ENCODE peak calls at places on chromosome 19, in four cellular contexts. Y is SK-N-SH, L is IMR-90, T is endothelial cell of umbilical vein. A is an unnamed sample.

GRCh38 chr19:31264379-31264778 is 84.9 kb downstream of the TSHZ3 start:
- DNase-seq in Y (no peak), L (no peak), T (no peak), A (no peak)

GRCh38 chr19:32674153-32674958 is 624 bp downstream of the ANKRD27 start:
- DNase-seq in Y (peak; percentile 55), L (no peak), T (peak; percentile 6), A (peak; percentile 69)

GRCh38 chr19:56176881-56177280 is 1.1 kb downstream of the GALP start:
- DNase-seq in Y (no peak), L (no peak), T (no peak), A (no peak)

GRCh38 chr19:45922281-45922680 is 7.7 kb upstream of the NANOS2 start:
- DNase-seq in Y (no peak), L (no peak), T (no peak), A (peak; percentile 79)

GRCh38 chr19:12792853-12793289 is 1.6 kb downstream of the JUNB start:
- DNase-seq in Y (no peak), L (no peak), T (peak; percentile 28), A (no peak)

GRCh38 chr19:44747739-44748425 is 626 bp upstream of the BCL3 start:
- DNase-seq in Y (peak; percentile 63), L (peak; percentile 61), T (peak; percentile 76), A (peak; percentile 46)

GRCh38 chr19:30277941-30278881 is 94.0 kb upstream of the ZNF536 start:
- DNase-seq in Y (no peak), L (no peak), T (no peak), A (no peak)

GRCh38 chr19:41175825-41176734 is 16.9 kb upstream of the CYP2S1 start:
- DNase-seq in Y (no peak), L (peak; percentile 76), T (no peak), A (no peak)

GRCh38 chr19:34925278-34925855 is 1.3 kb upstream of the ZNF30 start:
- DNase-seq in Y (no peak), L (no peak), T (no peak), A (no peak)

GRCh38 chr19:51560339-51560738 is 10.7 kb upstream of the ZNF175 start:
- DNase-seq in Y (no peak), L (no peak), T (no peak), A (no peak)

GRCh38 chr19:13610042-13610691 is 103.9 kb upstream of the CACNA1A start:
- DNase-seq in Y (no peak), L (no peak), T (no peak), A (no peak)

GRCh38 chr19:27821418-27822018 is 1391.4 kb downstream of the UQCRFS1 start:
- DNase-seq in Y (no peak), L (no peak), T (no peak), A (no peak)

GRCh38 chr19:5098646-5099045 is 129.7 kb downstream of the KDM4B start:
- DNase-seq in Y (no peak), L (no peak), T (no peak), A (no peak)

GRCh38 chr19:29576761-29577661 is 29.1 kb upstream of the POP4 start:
- DNase-seq in Y (no peak), L (peak; percentile 47), T (no peak), A (no peak)

GRCh38 chr19:22628401-22628800 is 5.7 kb upstream of the ZNF492 start:
- DNase-seq in Y (no peak), L (no peak), T (no peak), A (no peak)

GRCh38 chr19:49954092-49954825 is 6.7 kb downstream of the SIGLEC11 start:
- DNase-seq in Y (no peak), L (peak; percentile 14), T (no peak), A (peak; percentile 81)

GRCh38 chr19:48458016-48458415 is 2.6 kb downstream of the KCNJ14 start:
- DNase-seq in Y (no peak), L (no peak), T (no peak), A (no peak)

GRCh38 chr19:14381689-14382474 is 638 bp downstream of the ADGRE5 start:
- DNase-seq in Y (no peak), L (peak; percentile 20), T (no peak), A (no peak)

GRCh38 chr19:46926201-46927071 is 65.6 kb downstream of the ARHGAP35 start:
- DNase-seq in Y (no peak), L (no peak), T (no peak), A (peak; percentile 60)

GRCh38 chr19:46736544-46737274 is 9.1 kb upstream of the FKRP start:
- DNase-seq in Y (no peak), L (no peak), T (no peak), A (no peak)

GRCh38 chr19:18153555-18154134 is 682 bp downstream of the PIK3R2 start:
- DNase-seq in Y (peak; percentile 59), L (no peak), T (no peak), A (peak; percentile 75)

GRCh38 chr19:38543807-38544568 is 73.8 kb downstream of the MAP4K1 start:
- DNase-seq in Y (peak; percentile 93), L (peak; percentile 86), T (peak; percentile 78), A (peak; percentile 73)

GRCh38 chr19:4066176-4066606 is 508 bp downstream of the ZBTB7A start:
- DNase-seq in Y (no peak), L (no peak), T (no peak), A (no peak)

GRCh38 chr19:38617764-38618589 is at the start of gene MAP4K1:
- DNase-seq in Y (no peak), L (no peak), T (no peak), A (peak; percentile 100)

GRCh38 chr19:3556423-3556977 is 886 bp downstream of the MFSD12 start:
- DNase-seq in Y (no peak), L (no peak), T (no peak), A (no peak)

GRCh38 chr19:13838943-13839192 is 38.1 kb upstream of the NANOS3 start:
- DNase-seq in Y (peak; percentile 84), L (no peak), T (no peak), A (no peak)

GRCh38 chr19:39845621-39846175 is 481 bp downstream of the FBL start:
- DNase-seq in Y (peak; percentile 73), L (no peak), T (no peak), A (peak; percentile 59)
- H2AFZ ChIP-seq in Y (peak overlapping the region; percentile 100), L (peak overlapping the region; percentile 90), T (peak overlapping the region; percentile 80), A (peak overlapping the region; percentile 31)

DNA sequence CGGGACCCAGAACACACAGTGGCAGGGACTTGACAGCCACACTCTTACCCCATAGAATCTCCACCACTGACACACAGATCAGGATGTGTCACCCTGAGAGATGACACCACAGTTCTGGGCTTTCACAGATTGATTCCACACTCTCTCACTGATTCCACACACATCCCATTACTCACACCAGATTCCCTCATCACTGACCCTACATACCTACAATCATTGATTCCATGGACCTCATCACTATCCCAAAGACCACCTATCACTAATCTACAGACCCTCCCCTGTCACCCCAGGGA is 57.6 kb upstream of the ZNF527 start:
- DNase-seq in Y (no peak), L (no peak), T (no peak), A (no peak)
- H2AFZ ChIP-seq in Y (no peak overlapping the region), L (peak overlapping the region; percentile 89), T (no peak overlapping the region), A (no peak overlapping the region)

DNA sequence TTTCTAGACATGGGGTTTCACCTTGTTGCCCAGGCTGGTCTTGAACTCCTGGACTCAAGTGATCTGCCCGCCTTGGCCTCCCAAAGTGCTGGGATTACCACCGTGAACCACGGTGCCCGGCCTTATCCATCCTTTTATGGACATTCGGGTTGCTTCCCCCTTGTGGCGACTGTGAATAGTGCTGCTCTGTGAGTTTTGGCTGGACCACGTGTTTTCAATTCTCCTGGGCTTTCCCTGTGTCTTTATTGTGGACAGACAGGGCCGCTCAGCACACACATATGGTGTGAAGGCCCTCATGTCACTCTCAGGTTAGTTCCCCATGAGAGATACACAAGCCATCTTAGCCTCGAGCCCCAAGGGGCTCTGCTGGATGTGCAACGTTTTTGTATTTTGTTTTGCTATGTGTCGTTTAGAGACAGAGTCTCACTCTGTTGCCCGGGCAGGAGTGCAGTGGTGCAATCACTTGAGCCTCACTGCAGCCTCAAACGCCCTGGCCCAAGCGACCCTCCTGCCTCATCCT is 40.5 kb downstream of the MAU2 start:
- DNase-seq in Y (peak; percentile 84), L (peak; percentile 80), T (peak; percentile 85), A (peak; percentile 91)
- H2AFZ ChIP-seq in Y (no peak overlapping the region), L (peak overlapping the region; percentile 85), T (peak overlapping the region; percentile 85), A (peak overlapping the region; percentile 88)

GRCh38 chr19:1671716-1672037 is 19.3 kb upstream of the TCF3 start:
- DNase-seq in Y (no peak), L (no peak), T (no peak), A (no peak)

GRCh38 chr19:1674293-1674679 is 21.9 kb upstream of the TCF3 start:
- DNase-seq in Y (peak; percentile 42), L (no peak), T (no peak), A (no peak)

GRCh38 chr19:1672769-1673644 is 20.6 kb upstream of the TCF3 start:
- DNase-seq in Y (peak; percentile 29), L (no peak), T (no peak), A (no peak)

GRCh38 chr19:1673645-1674292 is 21.4 kb upstream of the TCF3 start:
- DNase-seq in Y (peak; percentile 33), L (no peak), T (no peak), A (peak; percentile 58)

DNA sequence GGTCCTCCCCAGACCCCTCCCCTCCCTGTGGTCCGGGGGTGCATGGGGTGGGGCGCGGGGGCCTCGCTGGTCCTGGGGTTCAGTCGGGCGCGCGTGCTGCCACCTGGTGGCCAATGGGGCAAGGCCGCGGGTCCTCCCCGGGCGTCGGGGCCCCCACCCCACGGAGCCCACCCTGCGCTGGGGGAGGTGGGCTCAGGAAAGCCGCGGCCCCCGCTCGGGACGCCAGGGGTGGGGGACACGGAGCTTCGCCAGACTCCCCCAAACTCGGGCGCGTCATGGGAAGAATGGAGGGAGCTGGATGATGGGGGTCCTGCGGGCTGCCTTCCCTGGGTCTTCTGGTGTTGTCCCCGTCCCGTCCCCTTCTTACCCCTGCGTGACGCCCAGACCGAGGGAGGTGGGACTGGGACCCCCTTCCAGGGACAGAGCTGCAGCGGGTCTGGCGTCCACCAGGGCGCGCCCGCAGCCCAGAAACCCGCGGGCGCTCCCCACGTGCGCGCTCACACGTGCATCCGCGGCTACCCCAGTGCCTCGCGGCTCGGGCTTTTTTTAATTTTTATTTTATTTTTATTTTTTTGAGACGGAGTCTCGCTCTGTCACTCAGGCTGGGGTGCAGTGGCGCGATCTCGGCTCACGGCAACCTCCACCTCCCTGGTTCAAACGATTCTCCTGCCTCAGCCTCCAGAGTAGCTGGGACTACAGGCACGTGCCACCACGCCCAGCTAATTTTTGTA is 19.8 kb upstream of the TCF3 start:
- DNase-seq in Y (peak; percentile 86), L (peak; percentile 30), T (no peak), A (peak; percentile 86)
- H2AFZ ChIP-seq in Y (peak overlapping the region; percentile 46), L (peak overlapping the region; percentile 87), T (peak overlapping the region; percentile 57), A (peak overlapping the region; percentile 92)

A was measured in Karpas-422.